ENCODE peak calls at places on chromosomes 3 and 15, in four cellular contexts. I is HL-60, V is fibroblast of the aortic adventitia, L is cardiac muscle cell. D is an unnamed sample.
A peak's percentile ranks its signal among the peaks of the same experiment; 100 is the strongest.

GRCh38 chr3:104960579-104960978 is 406.1 kb upstream of the ALCAM start:
- DNase-seq in I (no peak), V (no peak), L (no peak), D (no peak)

GRCh38 chr3:84974347-84974746 is 15.6 kb downstream of the CADM2 start:
- DNase-seq in I (no peak), V (no peak), L (no peak), D (no peak)

GRCh38 chr3:149085828-149086231 is 503 bp downstream of the HLTF start:
- DNase-seq in I (no peak), V (peak; percentile 40), L (no peak), D (peak; percentile 55)

GRCh38 chr3:149369991-149370866 is 7.2 kb downstream of the TM4SF1 start:
- DNase-seq in I (no peak), V (no peak), L (no peak), D (no peak)

GRCh38 chr3:25009665-25010064 is 418.4 kb upstream of the RARB start:
- DNase-seq in I (no peak), V (no peak), L (peak; percentile 37), D (no peak)

GRCh38 chr15:75861750-75862402 is 18.6 kb downstream of the UBE2Q2 start:
- DNase-seq in I (no peak), V (no peak), L (no peak), D (no peak)

GRCh38 chr15:60326824-60327654 is 70.7 kb downstream of the ANXA2 start:
- DNase-seq in I (peak; percentile 16), V (peak; percentile 76), L (peak; percentile 59), D (peak; percentile 57)

GRCh38 chr3:192042116-192042515 is 581.2 kb downstream of the PYDC2 start:
- DNase-seq in I (peak; percentile 6), V (no peak), L (no peak), D (peak; percentile 85)

GRCh38 chr3:127614928-127615592 is 13.9 kb upstream of the PODXL2 start:
- DNase-seq in I (no peak), V (no peak), L (no peak), D (no peak)

GRCh38 chr3:52892625-52893311 is 4.6 kb downstream of the STIMATE start:
- DNase-seq in I (no peak), V (peak; percentile 46), L (no peak), D (peak; percentile 66)

GRCh38 chr15:72229076-72229946 is 1.7 kb downstream of the PKM start:
- DNase-seq in I (peak; percentile 38), V (peak; percentile 83), L (peak; percentile 3), D (peak; percentile 75)

GRCh38 chr15:38062679-38063078 is 128.2 kb downstream of the TMCO5A start:
- DNase-seq in I (no peak), V (no peak), L (no peak), D (no peak)

GRCh38 chr3:105373383-105373782 is 6.7 kb downstream of the ALCAM start:
- DNase-seq in I (no peak), V (no peak), L (no peak), D (no peak)

GRCh38 chr3:99087277-99087676 is 185.8 kb upstream of the DCBLD2 start:
- DNase-seq in I (no peak), V (no peak), L (no peak), D (no peak)

GRCh38 chr3:114623420-114624046 is 329.7 kb downstream of the TIGIT start:
- DNase-seq in I (no peak), V (no peak), L (no peak), D (peak; percentile 4)

GRCh38 chr3:45112939-45113338 is 33.2 kb downstream of the CDCP1 start:
- DNase-seq in I (no peak), V (peak; percentile 92), L (no peak), D (no peak)

GRCh38 chr3:72155391-72156064 is 370.6 kb upstream of the PROK2 start:
- DNase-seq in I (no peak), V (peak; percentile 99), L (no peak), D (no peak)

GRCh38 chr3:63975705-63976104 is 47.6 kb downstream of the PSMD6 start:
- DNase-seq in I (no peak), V (peak; percentile 47), L (no peak), D (no peak)

GRCh38 chr3:19474169-19474568 is 325.9 kb downstream of the KCNH8 start:
- DNase-seq in I (no peak), V (no peak), L (no peak), D (no peak)

GRCh38 chr3:111548060-111548459 is 6.1 kb downstream of the CD96 start:
- DNase-seq in I (no peak), V (no peak), L (no peak), D (peak; percentile 35)

GRCh38 chr15:51751687-51752683 is 588 bp downstream of the TMOD2 start:
- DNase-seq in I (no peak), V (no peak), L (peak; percentile 57), D (peak; percentile 49)

GRCh38 chr15:68806220-68807105 is 14.2 kb downstream of the ANP32A start:
- DNase-seq in I (no peak), V (no peak), L (no peak), D (no peak)

GRCh38 chr3:47009225-47010049 is 30.0 kb downstream of the NBEAL2 start:
- DNase-seq in I (no peak), V (peak; percentile 88), L (peak; percentile 83), D (peak; percentile 88)

GRCh38 chr15:59438891-59439290 is 905 bp downstream of the FAM81A start:
- DNase-seq in I (no peak), V (peak; percentile 55), L (no peak), D (no peak)

GRCh38 chr15:70526221-70526973 is 237.0 kb downstream of the UACA start:
- DNase-seq in I (no peak), V (peak; percentile 13), L (no peak), D (peak; percentile 47)

GRCh38 chr15:77667835-77668234 is 35.1 kb upstream of the LINGO1 start:
- DNase-seq in I (no peak), V (no peak), L (no peak), D (no peak)

GRCh38 chr15:60682615-60683014 is 203.7 kb upstream of the ICE2 start:
- DNase-seq in I (no peak), V (peak; percentile 16), L (no peak), D (no peak)

GRCh38 chr3:21654662-21655061 is 96.3 kb downstream of the ZNF385D start:
- DNase-seq in I (no peak), V (peak; percentile 76), L (no peak), D (no peak)

GRCh38 chr3:119239421-119239820 is 1.3 kb downstream of the B4GALT4 start:
- DNase-seq in I (no peak), V (peak; percentile 19), L (no peak), D (no peak)

GRCh38 chr15:65533057-65533752 is 2.9 kb downstream of the HACD3 start:
- DNase-seq in I (no peak), V (no peak), L (no peak), D (no peak)

GRCh38 chr15:92053727-92054316 is 200.3 kb downstream of the SLCO3A1 start:
- DNase-seq in I (no peak), V (no peak), L (no peak), D (no peak)

GRCh38 chr15:28955160-28955502 is 69.4 kb downstream of the APBA2 start:
- DNase-seq in I (peak; percentile 28), V (no peak), L (no peak), D (peak; percentile 76)

GRCh38 chr3:98108162-98108561 is 21.2 kb downstream of the OR5AC2 start:
- DNase-seq in I (no peak), V (no peak), L (no peak), D (no peak)

GRCh38 chr15:40591310-40591845 is 2.7 kb upstream of the KNL1 start:
- DNase-seq in I (no peak), V (no peak), L (peak; percentile 22), D (no peak)

GRCh38 chr3:2391876-2392275 is 293.2 kb downstream of the CNTN4 start:
- DNase-seq in I (no peak), V (no peak), L (no peak), D (no peak)

GRCh38 chr3:2390926-2391532 is 292.4 kb downstream of the CNTN4 start:
- DNase-seq in I (no peak), V (no peak), L (no peak), D (no peak)

DNA sequence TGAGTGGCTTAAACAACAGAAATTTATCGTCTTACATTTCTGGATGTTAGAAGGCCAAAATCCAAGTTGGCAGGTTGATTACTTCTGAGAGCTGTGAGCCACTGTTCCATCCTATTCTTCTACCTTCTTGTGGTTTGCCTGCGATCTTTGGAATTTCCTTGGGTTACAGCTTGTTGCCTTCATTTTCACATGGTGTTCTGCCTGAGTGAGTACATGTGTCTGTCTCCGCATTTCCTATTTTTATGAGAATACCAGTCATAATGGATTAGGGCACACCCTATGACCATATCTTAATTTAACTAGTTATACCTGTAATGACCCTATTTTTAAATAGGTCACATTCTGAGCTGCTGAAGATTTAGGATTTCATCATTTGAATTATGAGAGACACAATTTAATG is 294.3 kb downstream of the CNTN4 start:
- DNase-seq in I (no peak), V (no peak), L (no peak), D (no peak)
- TF ChIP-seq CTCF in I (no peak), V (no peak), L (no peak), D (no peak)

DNA sequence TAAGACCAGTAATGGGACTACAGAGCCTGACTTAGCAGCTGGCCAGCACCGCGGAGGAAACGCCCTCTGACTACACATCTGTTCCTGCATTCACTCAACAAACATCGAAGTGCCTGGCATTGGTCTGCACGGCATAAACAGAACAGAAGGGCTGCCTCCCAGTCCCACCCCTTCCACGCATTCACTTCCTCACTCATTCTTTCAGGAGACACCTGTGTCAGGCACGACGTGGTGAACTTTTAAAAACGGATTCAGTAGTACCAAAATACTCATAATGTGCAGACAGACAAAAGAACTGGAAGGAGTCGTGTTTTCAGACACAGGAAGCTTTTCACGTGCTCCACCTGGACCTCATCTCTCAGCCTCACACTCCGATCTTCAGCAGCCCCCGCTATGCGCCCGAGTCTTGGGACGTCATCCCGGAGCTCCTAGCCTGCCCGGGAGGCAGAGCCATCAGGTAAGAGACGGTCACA is 123.3 kb downstream of the XXYLT1 start:
- DNase-seq in I (no peak), V (peak; percentile 74), L (no peak), D (peak; percentile 95)
- H3K4me3 ChIP-seq in I (no peak overlapping the region), V (no peak overlapping the region), L (no peak overlapping the region), D (peak overlapping the region; percentile 70)

GRCh38 chr15:80325206-80325605 is 73.2 kb upstream of the CTXND1 start:
- DNase-seq in I (no peak), V (no peak), L (no peak), D (peak; percentile 64)

GRCh38 chr15:80328496-80328895 is 75.7 kb upstream of the ARNT2 start:
- DNase-seq in I (no peak), V (no peak), L (no peak), D (no peak)

GRCh38 chr15:80317389-80318169 is 65.6 kb upstream of the CTXND1 start:
- DNase-seq in I (no peak), V (peak; percentile 83), L (no peak), D (peak; percentile 57)

GRCh38 chr15:80323285-80323684 is 71.3 kb upstream of the CTXND1 start:
- DNase-seq in I (no peak), V (no peak), L (no peak), D (no peak)
- TF ChIP-seq CTCF in I (no peak), V (peak; percentile 29), L (peak; percentile 33), D (no peak)

DNA sequence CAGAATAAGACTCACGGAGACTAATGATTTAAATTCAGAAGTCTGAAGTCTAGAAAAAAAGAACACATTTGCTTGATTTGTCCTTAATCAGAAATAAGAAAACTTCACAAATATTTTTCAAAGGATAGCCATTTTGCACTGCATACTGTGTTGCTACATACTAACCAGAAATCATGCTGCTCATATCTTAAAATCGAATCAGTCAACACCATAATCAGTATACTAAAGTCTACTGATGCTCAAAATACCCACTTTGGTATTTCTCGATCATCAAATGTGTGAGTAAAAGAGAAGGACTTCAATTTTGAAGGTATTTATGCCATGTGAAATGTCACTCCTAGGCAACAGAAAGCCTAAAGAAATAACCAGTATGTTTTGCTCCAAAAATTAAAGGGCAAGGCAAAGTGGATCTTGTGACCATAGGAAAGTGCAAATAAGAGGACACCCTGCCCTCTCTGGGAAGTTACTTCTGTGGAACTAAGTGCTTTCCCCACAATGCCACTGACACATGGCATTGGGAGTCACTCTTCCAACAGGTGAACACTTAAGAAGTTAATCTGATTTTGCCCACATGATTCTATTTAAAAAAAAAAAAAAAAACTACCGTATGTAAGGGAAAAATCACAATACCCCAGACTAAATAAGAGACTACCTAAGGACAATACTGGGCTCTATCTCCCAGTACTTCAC is 2.7 kb downstream of the LRIG1 start:
- DNase-seq in I (no peak), V (no peak), L (no peak), D (no peak)
- H3K4me3 ChIP-seq in I (no peak overlapping the region), V (peak overlapping the region; percentile 42), L (peak overlapping the region; percentile 87), D (no peak overlapping the region)